ENCODE peak calls at places on chromosomes 11 and 22, in five cellular contexts. One of them, this sample, is unnamed.

GRCh38 chr11:122040476-122040875 is 75.5 kb downstream of the BLID start:
- DNase-seq in NCI-H1417: no peak
- DNase-seq in naive thymus-derived CD4-positive, alpha-beta T cell: no peak
- DNase-seq in OCI-M1: no peak
- DNase-seq in CD8-positive, alpha-beta T cell: no peak
- DNase-seq in this sample: no peak

GRCh38 chr11:134660416-134660815 is 248.4 kb upstream of the B3GAT1 start:
- DNase-seq in CD8-positive, alpha-beta T cell: no peak
- DNase-seq in OCI-M1: no peak
- DNase-seq in NCI-H1417: no peak
- DNase-seq in naive thymus-derived CD4-positive, alpha-beta T cell: no peak
- DNase-seq in this sample: peak

GRCh38 chr11:107695446-107695845 is 16.4 kb downstream of the SLN start:
- DNase-seq in naive thymus-derived CD4-positive, alpha-beta T cell: no peak
- DNase-seq in CD8-positive, alpha-beta T cell: no peak
- DNase-seq in NCI-H1417: no peak
- DNase-seq in OCI-M1: no peak
- DNase-seq in this sample: no peak

GRCh38 chr11:65606876-65607613 is 7.0 kb downstream of the MAP3K11 start:
- DNase-seq in NCI-H1417: no peak
- DNase-seq in naive thymus-derived CD4-positive, alpha-beta T cell: no peak
- DNase-seq in CD8-positive, alpha-beta T cell: no peak
- DNase-seq in OCI-M1: no peak
- DNase-seq in this sample: no peak

GRCh38 chr11:115421338-115422012 is 82.7 kb downstream of the CADM1 start:
- DNase-seq in CD8-positive, alpha-beta T cell: no peak
- DNase-seq in OCI-M1: no peak
- DNase-seq in naive thymus-derived CD4-positive, alpha-beta T cell: no peak
- DNase-seq in NCI-H1417: peak
- DNase-seq in this sample: no peak

GRCh38 chr22:29031236-29031982 is 30.2 kb downstream of the C22orf31 start:
- DNase-seq in OCI-M1: peak
- DNase-seq in naive thymus-derived CD4-positive, alpha-beta T cell: no peak
- DNase-seq in CD8-positive, alpha-beta T cell: no peak
- DNase-seq in NCI-H1417: peak
- DNase-seq in this sample: no peak

GRCh38 chr22:32964411-32965057 is 93.6 kb downstream of the SYN3 start:
- DNase-seq in NCI-H1417: no peak
- DNase-seq in naive thymus-derived CD4-positive, alpha-beta T cell: no peak
- DNase-seq in OCI-M1: no peak
- DNase-seq in CD8-positive, alpha-beta T cell: no peak
- DNase-seq in this sample: no peak

GRCh38 chr11:100676901-100677300 is 10.2 kb upstream of the ARHGAP42 start:
- DNase-seq in OCI-M1: no peak
- DNase-seq in naive thymus-derived CD4-positive, alpha-beta T cell: no peak
- DNase-seq in CD8-positive, alpha-beta T cell: no peak
- DNase-seq in NCI-H1417: no peak
- DNase-seq in this sample: no peak

GRCh38 chr11:1263036-1263435 is 40.2 kb downstream of the MUC5B start:
- DNase-seq in CD8-positive, alpha-beta T cell: no peak
- DNase-seq in naive thymus-derived CD4-positive, alpha-beta T cell: no peak
- DNase-seq in OCI-M1: no peak
- DNase-seq in NCI-H1417: no peak
- DNase-seq in this sample: no peak

GRCh38 chr11:7019500-7020182 is 505 bp downstream of the ZNF214 start:
- DNase-seq in naive thymus-derived CD4-positive, alpha-beta T cell: no peak
- DNase-seq in CD8-positive, alpha-beta T cell: no peak
- DNase-seq in OCI-M1: no peak
- DNase-seq in NCI-H1417: no peak
- DNase-seq in this sample: no peak

GRCh38 chr11:36292311-36292722 is 3.1 kb upstream of the COMMD9 start:
- DNase-seq in CD8-positive, alpha-beta T cell: no peak
- DNase-seq in NCI-H1417: peak
- DNase-seq in naive thymus-derived CD4-positive, alpha-beta T cell: no peak
- DNase-seq in OCI-M1: peak
- DNase-seq in this sample: peak

GRCh38 chr22:30327864-30328345 is 1.2 kb upstream of the TBC1D10A start:
- DNase-seq in NCI-H1417: no peak
- DNase-seq in naive thymus-derived CD4-positive, alpha-beta T cell: no peak
- DNase-seq in OCI-M1: peak
- DNase-seq in CD8-positive, alpha-beta T cell: no peak
- DNase-seq in this sample: no peak

GRCh38 chr11:122069946-122070345 is 46.1 kb downstream of the BLID start:
- DNase-seq in NCI-H1417: peak
- DNase-seq in naive thymus-derived CD4-positive, alpha-beta T cell: no peak
- DNase-seq in CD8-positive, alpha-beta T cell: no peak
- DNase-seq in OCI-M1: peak
- DNase-seq in this sample: no peak

GRCh38 chr11:84720706-84721402 is 906.3 kb downstream of the DLG2 start:
- DNase-seq in NCI-H1417: peak
- DNase-seq in OCI-M1: no peak
- DNase-seq in CD8-positive, alpha-beta T cell: no peak
- DNase-seq in naive thymus-derived CD4-positive, alpha-beta T cell: no peak
- DNase-seq in this sample: no peak

GRCh38 chr11:64787526-64788320 is 9.4 kb upstream of the SF1 start:
- DNase-seq in OCI-M1: peak
- DNase-seq in CD8-positive, alpha-beta T cell: peak
- DNase-seq in naive thymus-derived CD4-positive, alpha-beta T cell: no peak
- DNase-seq in NCI-H1417: peak
- DNase-seq in this sample: peak

GRCh38 chr11:110928373-110928772 is 216.1 kb upstream of the ARHGAP20 start:
- DNase-seq in CD8-positive, alpha-beta T cell: no peak
- DNase-seq in OCI-M1: no peak
- DNase-seq in NCI-H1417: peak
- DNase-seq in naive thymus-derived CD4-positive, alpha-beta T cell: no peak
- DNase-seq in this sample: no peak

GRCh38 chr11:27722945-27723344 is 22.7 kb upstream of the BDNF start:
- DNase-seq in OCI-M1: no peak
- DNase-seq in naive thymus-derived CD4-positive, alpha-beta T cell: no peak
- DNase-seq in NCI-H1417: peak
- DNase-seq in CD8-positive, alpha-beta T cell: no peak
- DNase-seq in this sample: no peak

GRCh38 chr22:30000566-30000965 is 79.7 kb upstream of the HORMAD2 start:
- DNase-seq in OCI-M1: no peak
- DNase-seq in CD8-positive, alpha-beta T cell: no peak
- DNase-seq in naive thymus-derived CD4-positive, alpha-beta T cell: peak
- DNase-seq in NCI-H1417: no peak
- DNase-seq in this sample: no peak

GRCh38 chr22:47357086-47357485 is 594.6 kb downstream of the TBC1D22A start:
- DNase-seq in NCI-H1417: no peak
- DNase-seq in CD8-positive, alpha-beta T cell: no peak
- DNase-seq in OCI-M1: no peak
- DNase-seq in naive thymus-derived CD4-positive, alpha-beta T cell: no peak
- DNase-seq in this sample: no peak

GRCh38 chr11:111408789-111409727 is 30.0 kb upstream of the POU2AF1 start:
- DNase-seq in naive thymus-derived CD4-positive, alpha-beta T cell: no peak
- DNase-seq in NCI-H1417: no peak
- DNase-seq in CD8-positive, alpha-beta T cell: no peak
- DNase-seq in OCI-M1: peak
- DNase-seq in this sample: no peak

GRCh38 chr11:62358273-62358672 is 21.0 kb downstream of the ASRGL1 start:
- DNase-seq in NCI-H1417: no peak
- DNase-seq in OCI-M1: no peak
- DNase-seq in naive thymus-derived CD4-positive, alpha-beta T cell: no peak
- DNase-seq in CD8-positive, alpha-beta T cell: no peak
- DNase-seq in this sample: no peak

GRCh38 chr11:91158297-91158696 is 935.4 kb upstream of the CHORDC1 start:
- DNase-seq in CD8-positive, alpha-beta T cell: no peak
- DNase-seq in NCI-H1417: peak
- DNase-seq in naive thymus-derived CD4-positive, alpha-beta T cell: no peak
- DNase-seq in OCI-M1: no peak
- DNase-seq in this sample: no peak

GRCh38 chr22:39773976-39774539 is 119.5 kb downstream of the ENTHD1 start:
- DNase-seq in OCI-M1: peak
- DNase-seq in CD8-positive, alpha-beta T cell: no peak
- DNase-seq in NCI-H1417: no peak
- DNase-seq in naive thymus-derived CD4-positive, alpha-beta T cell: peak
- DNase-seq in this sample: peak

GRCh38 chr22:19757140-19757984 is 3.2 kb upstream of the TBX1 start:
- DNase-seq in CD8-positive, alpha-beta T cell: no peak
- DNase-seq in naive thymus-derived CD4-positive, alpha-beta T cell: no peak
- DNase-seq in OCI-M1: no peak
- DNase-seq in NCI-H1417: no peak
- DNase-seq in this sample: no peak

GRCh38 chr22:30566125-30566524 is 8.3 kb downstream of the GAL3ST1 start:
- DNase-seq in CD8-positive, alpha-beta T cell: no peak
- DNase-seq in OCI-M1: no peak
- DNase-seq in NCI-H1417: no peak
- DNase-seq in naive thymus-derived CD4-positive, alpha-beta T cell: no peak
- DNase-seq in this sample: no peak